ENCODE peak calls at places on chromosomes 11 and 22, in seven cellular contexts. G is neural progenitor cell, H is HCT116, S is GM23248, I is GM23338, P is hepatocyte, J is MM.1S. D is an unnamed sample.

GRCh38 chr22:39617342-39617741 is 46.8 kb downstream of the CACNA1I start:
- DNase-seq in J (no peak), P (no peak), G (no peak), S (no peak), H (no peak), I (peak), D (no peak)

GRCh38 chr11:128133501-128133900 is 453.9 kb downstream of the ETS1 start:
- DNase-seq in J (no peak), S (no peak), P (no peak), I (peak), H (no peak), G (peak), D (no peak)

GRCh38 chr11:62427630-62428233 is 8.9 kb downstream of the SCGB1A1 start:
- DNase-seq in H (no peak), I (no peak), J (no peak), S (peak), G (no peak), P (no peak), D (peak)

GRCh38 chr11:104333977-104334376 is 170.0 kb upstream of the PDGFD start:
- DNase-seq in H (peak), S (peak), J (no peak), I (peak), P (peak), G (no peak), D (peak)

GRCh38 chr11:72114570-72114969 is 2.1 kb upstream of the ANAPC15 start:
- DNase-seq in J (no peak), G (no peak), H (no peak), I (no peak), S (peak), P (peak), D (no peak)

GRCh38 chr11:128586689-128587088 is 669 bp downstream of the ETS1 start:
- DNase-seq in J (no peak), S (no peak), I (no peak), P (no peak), H (no peak), G (no peak), D (no peak)

GRCh38 chr11:27427183-27427980 is 45.2 kb downstream of the LGR4 start:
- DNase-seq in G (no peak), H (no peak), S (peak), I (peak), J (no peak), P (no peak), D (no peak)

GRCh38 chr11:17683378-17684161 is 35.8 kb upstream of the MYOD1 start:
- DNase-seq in H (peak), G (no peak), S (peak), J (no peak), P (no peak), I (no peak), D (peak)

GRCh38 chr11:70885721-70886305 is 366.6 kb downstream of the SHANK2 start:
- DNase-seq in J (peak), S (peak), H (no peak), I (no peak), G (no peak), P (no peak), D (no peak)

GRCh38 chr11:60912223-60912850 is 1.6 kb upstream of the TMEM109 start:
- DNase-seq in J (no peak), G (peak), S (no peak), P (no peak), I (peak), H (no peak), D (no peak)

GRCh38 chr11:86803641-86804040 is 3.3 kb downstream of the PRSS23 start:
- DNase-seq in S (peak), G (no peak), I (no peak), H (no peak), J (no peak), P (no peak), D (peak)

GRCh38 chr11:23320131-23320530 is 459.9 kb upstream of the CCDC179 start:
- DNase-seq in G (no peak), J (no peak), H (no peak), S (no peak), P (no peak), I (no peak), D (no peak)

GRCh38 chr11:120511804-120512726 is 517 bp downstream of the GRIK4 start:
- DNase-seq in P (no peak), H (no peak), J (no peak), S (no peak), G (peak), I (no peak), D (no peak)

GRCh38 chr11:101974255-101974654 is 57.9 kb upstream of the ANGPTL5 start:
- DNase-seq in I (no peak), P (no peak), J (no peak), S (peak), G (no peak), H (no peak), D (peak)

GRCh38 chr11:74849525-74850391 is 99.1 kb downstream of the XRRA1 start:
- DNase-seq in I (peak), J (no peak), G (peak), H (no peak), S (peak), P (no peak), D (peak)

GRCh38 chr11:111723595-111723994 is 42.6 kb downstream of the PPP2R1B start:
- DNase-seq in P (no peak), S (no peak), H (no peak), I (peak), G (no peak), J (no peak), D (no peak)

GRCh38 chr11:12071574-12071973 is 38.8 kb upstream of the MICAL2 start:
- DNase-seq in P (no peak), S (no peak), I (no peak), H (no peak), G (no peak), J (no peak), D (no peak)

GRCh38 chr11:122910775-122911174 is 28.2 kb downstream of the JHY start:
- DNase-seq in S (peak), G (peak), H (peak), J (no peak), P (peak), I (peak), D (peak)

GRCh38 chr11:93541884-93542752 is 1.1 kb downstream of the SMCO4 start:
- DNase-seq in H (no peak), J (peak), I (peak), P (peak), G (peak), S (peak), D (peak)

GRCh38 chr22:42613869-42614268 is 814 bp downstream of the POLDIP3 start:
- DNase-seq in G (no peak), I (no peak), P (no peak), H (no peak), S (peak), J (no peak), D (peak)

GRCh38 chr22:26047516-26047915 is 121.7 kb upstream of the SEZ6L start:
- DNase-seq in G (no peak), J (no peak), I (no peak), P (no peak), S (no peak), H (no peak), D (no peak)

DNA sequence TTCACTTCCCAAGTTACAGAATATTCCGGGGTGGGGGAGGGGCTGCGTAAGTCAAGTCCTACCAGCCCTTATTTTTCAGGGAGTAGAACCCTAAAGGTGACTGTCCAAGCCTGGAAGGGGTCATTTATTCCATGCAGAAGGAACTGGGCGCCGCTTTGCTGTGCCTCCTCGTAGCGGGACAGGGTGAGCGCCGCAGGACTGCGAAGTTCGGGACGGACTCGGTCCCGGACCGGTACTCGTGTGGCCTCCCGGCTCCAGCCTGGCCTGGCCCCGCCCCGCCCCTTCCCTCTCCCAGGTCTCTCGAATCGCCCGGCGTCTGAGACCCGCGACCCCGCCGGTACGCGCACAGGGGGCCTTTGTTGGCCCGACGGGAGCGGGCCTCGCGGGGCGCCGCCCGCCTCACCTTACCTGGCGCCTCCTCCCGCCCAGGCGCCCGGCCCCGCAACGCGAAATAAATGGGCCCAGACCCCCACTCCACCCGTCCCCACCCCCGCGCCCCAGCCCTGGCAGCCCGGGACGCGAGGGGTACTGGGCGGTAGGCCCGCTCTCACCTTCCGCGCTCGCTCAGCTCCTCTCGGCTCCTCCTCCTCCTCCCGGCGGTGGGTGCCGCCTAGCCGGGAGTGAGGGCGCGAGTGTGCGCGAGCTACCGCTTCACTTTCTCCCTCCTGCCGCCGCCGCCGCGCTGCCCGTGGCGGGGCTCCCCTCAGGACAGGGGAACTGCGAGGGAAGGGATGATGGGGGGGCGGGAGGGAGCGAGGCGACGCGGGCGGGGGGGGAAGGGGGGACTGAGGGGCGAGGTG is 693 bp downstream of the PAK1 start:
- DNase-seq in S (peak), H (no peak), P (peak), G (peak), J (peak), I (peak), D (peak)
- TF ChIP-seq EZH2 in S (no peak), H (no peak), P (no peak), G (peak), J (no peak), I (no peak), D (no peak)

GRCh38 chr11:90798769-90799168 is 575.9 kb upstream of the CHORDC1 start:
- DNase-seq in P (no peak), S (no peak), G (no peak), I (no peak), H (no peak), J (no peak), D (no peak)

GRCh38 chr11:90805172-90805571 is 582.3 kb upstream of the CHORDC1 start:
- DNase-seq in P (no peak), J (no peak), I (peak), S (no peak), G (no peak), H (no peak), D (peak)

GRCh38 chr11:90803781-90804180 is 580.9 kb upstream of the CHORDC1 start:
- DNase-seq in H (no peak), P (no peak), S (no peak), J (no peak), I (no peak), G (no peak), D (peak)

GRCh38 chr11:90803366-90803765 is 580.5 kb upstream of the CHORDC1 start:
- DNase-seq in P (no peak), I (peak), G (no peak), J (no peak), H (no peak), S (no peak), D (peak)
- TF ChIP-seq EZH2phosphoT487 in P (no peak), I (no peak), G (no peak), J (no peak), H (no peak), S (no peak), D (no peak)

GRCh38 chr22:46007003-46007847 is 30.3 kb upstream of the WNT7B start:
- DNase-seq in H (peak), S (peak), I (no peak), P (no peak), G (no peak), J (no peak), D (peak)
- H3K4me3 ChIP-seq in H (peak), S (peak), I (no peak), P (no peak), G (no peak), J (no peak), D (peak)

GRCh38 chr22:29702025-29702930 is 17.5 kb upstream of the CABP7 start:
- DNase-seq in I (no peak), P (no peak), S (peak), J (no peak), G (peak), H (no peak), D (peak)

GRCh38 chr22:29703595-29704195 is 16.1 kb upstream of the CABP7 start:
- DNase-seq in G (no peak), S (no peak), I (no peak), P (no peak), J (no peak), H (no peak), D (no peak)

GRCh38 chr22:29700949-29701927 is 18.6 kb upstream of the CABP7 start:
- DNase-seq in P (peak), J (no peak), H (peak), I (peak), S (peak), G (peak), D (peak)

GRCh38 chr22:29704528-29705285 is 15.1 kb upstream of the CABP7 start:
- DNase-seq in I (no peak), G (no peak), P (peak), H (no peak), S (peak), J (no peak), D (peak)

DNA sequence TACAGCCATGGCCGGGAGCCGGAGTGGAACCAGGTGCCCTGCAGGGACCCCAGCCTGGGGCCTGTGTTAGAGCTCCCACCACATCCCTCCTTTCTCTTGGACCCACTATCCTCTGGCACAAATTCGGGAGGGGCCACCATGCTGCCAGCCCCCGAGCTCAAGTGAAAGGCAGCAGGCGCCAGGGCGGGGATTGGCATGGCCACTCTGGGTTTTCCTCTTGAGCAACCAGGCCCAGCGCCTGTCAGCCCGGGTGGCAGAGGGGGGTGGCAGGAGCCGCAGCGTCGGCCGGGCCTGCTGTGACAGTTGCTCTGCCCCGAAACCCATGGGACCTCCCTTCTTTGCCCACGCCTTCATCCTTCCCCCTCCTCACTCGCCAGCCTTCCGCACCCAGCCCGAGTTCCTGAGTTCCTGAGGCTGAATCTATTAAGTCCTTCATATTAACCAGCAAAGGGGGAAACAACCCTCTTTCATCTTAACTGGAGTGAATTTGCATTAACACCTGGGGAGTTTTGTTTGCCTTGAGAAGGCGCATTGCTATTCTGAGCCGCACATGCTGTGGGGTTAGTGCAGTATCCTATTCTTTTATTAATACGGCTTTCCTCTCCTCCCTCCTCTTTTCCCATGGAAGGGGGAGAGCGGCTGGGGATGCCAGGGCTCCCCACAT is 16.7 kb upstream of the CABP7 start:
- DNase-seq in G (peak), J (no peak), P (no peak), S (peak), I (peak), H (no peak), D (no peak)
- TF ChIP-seq EZH2 in G (no peak), J (no peak), P (no peak), S (no peak), I (no peak), H (no peak), D (no peak)

GRCh38 chr11:91173701-91174100 is 950.9 kb upstream of the CHORDC1 start:
- DNase-seq in G (no peak), P (no peak), I (no peak), S (no peak), J (no peak), H (no peak), D (peak)
- TF ChIP-seq EZH2phosphoT487 in G (no peak), P (no peak), I (no peak), S (no peak), J (no peak), H (no peak), D (no peak)

GRCh38 chr22:49361164-49361563 is 466.5 kb downstream of the BRD1 start:
- DNase-seq in H (no peak), S (no peak), I (no peak), G (no peak), J (no peak), P (no peak), D (no peak)
- H3K4me3 ChIP-seq in H (no peak), S (no peak), I (no peak), G (no peak), J (no peak), P (no peak), D (no peak)

GRCh38 chr22:45006101-45006872 is 3.5 kb downstream of the PHF21B start:
- DNase-seq in J (no peak), I (peak), G (no peak), H (no peak), P (peak), S (peak), D (no peak)
- TF ChIP-seq EZH2 in J (no peak), I (no peak), G (no peak), H (no peak), P (no peak), S (peak), D (no peak)

GRCh38 chr22:28594784-28595324 is 84.8 kb downstream of the TTC28 start:
- DNase-seq in H (peak), I (peak), S (peak), J (peak), P (peak), G (peak), D (peak)
- TF ChIP-seq EZH2phosphoT487 in H (no peak), I (no peak), S (no peak), J (no peak), P (no peak), G (no peak), D (no peak)